ENCODE peak calls at places on chromosomes 12 and 14, in seven cellular contexts. H is pancreas, C is neural progenitor cell, Q is lower lobe of right lung, U is suprapubic skin, K is T-helper 17 cell, F is AG04450. J is an unnamed sample.
A peak's percentile ranks its signal among the peaks of the same experiment; 100 is the strongest.

GRCh38 chr14:48731260-48731659 is 854.9 kb downstream of the RPS29 start:
- DNase-seq in H (no peak), C (no peak), Q (no peak), U (no peak), K (no peak), F (no peak), J (no peak)

GRCh38 chr14:36068777-36069534 is 107.6 kb downstream of the PTCSC3 start:
- DNase-seq in H (no peak), C (no peak), Q (no peak), U (no peak), K (no peak), F (no peak), J (no peak)

GRCh38 chr12:54082402-54082892 is 28.8 kb downstream of the HOXC4 start:
- DNase-seq in H (no peak), C (peak; percentile 55), Q (no peak), U (no peak), K (no peak), F (no peak), J (no peak)

GRCh38 chr14:100037351-100037750 is 27.9 kb upstream of the EVL start:
- DNase-seq in H (no peak), C (no peak), Q (no peak), U (no peak), K (no peak), F (no peak), J (no peak)

GRCh38 chr14:71328183-71328582 is 420.9 kb downstream of the PCNX1 start:
- DNase-seq in H (no peak), C (no peak), Q (no peak), U (no peak), K (no peak), F (no peak), J (no peak)

GRCh38 chr12:109020750-109021380 is at the start of gene SVOP:
- DNase-seq in H (peak; percentile 62), C (peak; percentile 97), Q (peak; percentile 79), U (peak; percentile 82), K (no peak), F (peak; percentile 47), J (peak; percentile 3)

GRCh38 chr12:11797317-11797913 is 147.9 kb downstream of the ETV6 start:
- DNase-seq in H (no peak), C (no peak), Q (no peak), U (no peak), K (no peak), F (peak; percentile 96), J (no peak)

GRCh38 chr12:101906226-101906625 is 28.8 kb downstream of the DRAM1 start:
- DNase-seq in H (no peak), C (no peak), Q (no peak), U (no peak), K (no peak), F (no peak), J (no peak)

GRCh38 chr14:26775765-26776577 is 178.1 kb upstream of the NOVA1 start:
- DNase-seq in H (no peak), C (no peak), Q (no peak), U (no peak), K (no peak), F (no peak), J (no peak)

GRCh38 chr12:4648099-4648498 is 752 bp downstream of the AKAP3 start:
- DNase-seq in H (no peak), C (no peak), Q (no peak), U (no peak), K (no peak), F (no peak), J (no peak)

GRCh38 chr12:84079621-84080020 is 833.0 kb downstream of the SLC6A15 start:
- DNase-seq in H (no peak), C (no peak), Q (no peak), U (no peak), K (no peak), F (no peak), J (no peak)

GRCh38 chr12:89756638-89757321 is 48.1 kb upstream of the ATP2B1 start:
- DNase-seq in H (no peak), C (no peak), Q (no peak), U (no peak), K (no peak), F (peak; percentile 92), J (peak; percentile 35)

GRCh38 chr12:4024701-4025419 is 151.7 kb upstream of the PARP11 start:
- DNase-seq in H (peak; percentile 84), C (peak; percentile 42), Q (no peak), U (no peak), K (no peak), F (no peak), J (no peak)

GRCh38 chr14:97116546-97116945 is 319.4 kb downstream of the VRK1 start:
- DNase-seq in H (no peak), C (no peak), Q (no peak), U (no peak), K (no peak), F (no peak), J (no peak)

GRCh38 chr12:4046150-4046845 is 173.1 kb upstream of the PARP11 start:
- DNase-seq in H (no peak), C (peak; percentile 61), Q (no peak), U (no peak), K (no peak), F (no peak), J (no peak)

GRCh38 chr12:52310622-52311281 is 10.4 kb downstream of the KRT83 start:
- DNase-seq in H (no peak), C (no peak), Q (no peak), U (no peak), K (no peak), F (no peak), J (no peak)

DNA sequence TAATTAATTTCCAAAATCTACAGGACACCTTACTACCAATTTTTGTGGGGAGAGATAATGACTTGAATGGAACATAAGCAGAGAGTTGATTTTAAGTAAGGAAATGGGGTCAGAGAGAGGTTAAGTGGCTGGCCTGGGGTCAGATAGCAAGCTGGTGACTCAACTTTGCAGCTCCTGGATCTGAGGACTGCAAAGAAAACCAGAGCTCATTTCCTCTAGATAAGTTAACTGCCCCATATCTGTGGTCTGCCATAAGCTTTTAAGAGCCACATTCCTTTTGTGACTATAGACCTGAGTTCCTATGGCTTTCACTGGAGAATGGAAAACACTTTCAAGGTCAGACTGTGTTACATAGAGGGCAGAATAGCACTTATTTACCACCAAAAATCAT is 201.2 kb upstream of the PRICKLE1 start:
- DNase-seq in H (no peak), C (no peak), Q (no peak), U (no peak), K (no peak), F (no peak), J (no peak)
- H3K9me3 ChIP-seq in H (no peaks in the 10 kb centered on the region), C (no peaks in the 10 kb centered on the region), Q (no peaks in the 10 kb centered on the region), U (no peaks in the 10 kb centered on the region), K (no peaks in the 10 kb centered on the region), F (no peaks in the 10 kb centered on the region), J (no peaks in the 10 kb centered on the region)

GRCh38 chr12:58033831-58034230 is 92.5 kb downstream of the ATP23 start:
- DNase-seq in H (no peak), C (no peak), Q (no peak), U (no peak), K (no peak), F (no peak), J (no peak)
- H3K9me3 ChIP-seq in H (no peaks in the 10 kb centered on the region), C (peaks cover 21% of the 10 kb centered on the region), Q (peaks cover 10% of the 10 kb centered on the region), U (peaks cover 8% of the 10 kb centered on the region), K (peaks cover 2% of the 10 kb centered on the region), F (peaks cover 7% of the 10 kb centered on the region), J (peaks cover 2% of the 10 kb centered on the region)

DNA sequence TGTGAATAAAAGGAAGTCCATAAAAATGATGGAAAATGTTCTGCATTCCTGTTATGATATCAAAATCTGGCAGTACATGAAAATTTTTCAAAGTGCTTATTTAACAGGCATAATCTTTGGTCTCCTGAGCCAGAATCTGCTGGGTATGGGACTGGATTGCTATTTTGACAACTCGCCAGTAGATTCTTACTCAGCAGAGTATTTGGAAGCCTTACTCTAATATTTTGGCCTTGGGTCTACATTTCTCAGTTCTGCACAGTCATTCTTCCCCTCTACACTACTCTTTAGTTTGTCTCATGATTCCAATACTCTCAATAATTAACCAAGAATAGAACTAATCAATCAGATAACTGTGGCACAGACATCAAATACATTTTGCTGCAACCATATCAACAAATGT is 1.1 kb upstream of the SLCO1B1 start:
- DNase-seq in H (no peak), C (no peak), Q (no peak), U (no peak), K (no peak), F (no peak), J (no peak)
- H3K9me3 ChIP-seq in H (no peaks in the 10 kb centered on the region), C (no peaks in the 10 kb centered on the region), Q (no peaks in the 10 kb centered on the region), U (no peaks in the 10 kb centered on the region), K (no peaks in the 10 kb centered on the region), F (no peaks in the 10 kb centered on the region), J (no peaks in the 10 kb centered on the region)

DNA sequence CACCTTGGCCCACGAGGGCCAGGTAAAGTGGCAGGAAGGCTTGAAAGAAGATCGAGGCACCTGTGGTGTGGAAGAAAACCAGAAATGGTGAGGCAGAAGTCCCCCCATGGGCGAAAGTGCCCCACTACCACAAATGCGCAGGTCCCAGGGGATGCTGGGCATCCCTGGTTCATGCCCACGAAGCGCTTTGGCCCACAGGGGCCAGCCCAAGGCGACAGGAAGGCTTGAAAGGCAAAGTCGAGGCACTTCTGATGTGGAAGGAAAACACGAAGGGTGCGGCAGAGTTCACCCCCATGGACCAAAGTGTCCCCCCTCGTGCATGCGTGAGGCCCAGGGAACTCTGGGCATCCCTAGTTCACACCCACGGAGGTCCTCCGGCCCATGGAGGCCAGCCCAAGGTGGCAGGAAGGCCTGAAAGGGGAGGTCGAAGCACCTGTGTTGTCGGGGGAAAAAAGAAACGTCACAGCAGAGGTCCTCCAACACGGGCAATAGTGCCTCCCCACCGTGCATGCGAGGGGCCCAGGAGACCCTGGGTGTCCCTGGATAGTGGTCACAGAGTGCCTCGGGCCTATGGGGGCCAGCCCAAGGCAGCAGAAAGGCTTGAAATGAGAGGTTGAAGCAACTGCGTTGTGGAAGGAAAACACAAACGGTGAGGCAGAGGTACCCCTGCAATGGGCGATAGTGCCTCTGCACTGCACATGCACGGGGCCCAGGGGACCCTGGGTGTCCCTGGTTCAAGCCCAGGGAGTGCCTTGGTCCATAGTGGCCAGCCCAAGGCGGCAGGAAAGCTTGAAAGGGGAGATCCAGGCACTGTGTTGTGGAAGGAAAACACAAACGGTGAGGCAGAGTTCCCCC is 373.9 kb downstream of the ALG10 start:
- DNase-seq in H (peak; percentile 2), C (no peak), Q (peak; percentile 20), U (peak; percentile 64), K (peak; percentile 4), F (no peak), J (no peak)
- H3K9me3 ChIP-seq in H (no peaks in the 10 kb centered on the region), C (no peaks in the 10 kb centered on the region), Q (peaks cover 13% of the 10 kb centered on the region), U (peaks cover 32% of the 10 kb centered on the region), K (no peaks in the 10 kb centered on the region), F (peaks cover 100% of the 10 kb centered on the region), J (no peaks in the 10 kb centered on the region)

DNA sequence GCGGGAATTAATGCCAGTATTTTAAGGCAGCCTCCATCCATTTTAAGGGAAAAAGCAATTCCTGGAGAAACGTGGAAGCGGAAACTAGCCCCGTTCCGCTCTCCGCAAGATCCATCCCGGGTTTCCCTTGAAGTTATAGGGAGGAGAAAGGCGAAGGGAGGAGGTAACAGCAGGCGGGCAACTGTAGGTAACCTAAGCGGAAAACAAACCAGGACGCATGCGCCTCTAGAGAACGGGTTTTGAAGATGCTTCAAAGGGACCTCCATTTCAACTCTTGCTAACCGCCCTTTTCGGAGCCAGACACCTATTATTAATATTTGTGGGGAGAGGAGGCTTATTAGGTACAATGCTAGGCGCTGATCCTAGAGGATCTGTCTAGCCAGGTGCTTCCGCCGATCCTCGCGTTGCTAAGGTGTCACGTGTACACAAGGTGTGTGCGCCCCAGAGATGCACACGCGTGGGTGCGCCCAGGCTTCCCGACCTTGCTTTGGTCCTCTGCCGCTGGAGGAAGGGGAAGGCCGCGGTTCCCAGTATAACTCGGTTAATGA is 6.2 kb downstream of the TBX5 start:
- DNase-seq in H (no peak), C (peak; percentile 89), Q (no peak), U (no peak), K (no peak), F (peak; percentile 74), J (no peak)
- H3K9me3 ChIP-seq in H (no peaks in the 10 kb centered on the region), C (no peaks in the 10 kb centered on the region), Q (no peaks in the 10 kb centered on the region), U (no peaks in the 10 kb centered on the region), K (no peaks in the 10 kb centered on the region), F (no peaks in the 10 kb centered on the region), J (no peaks in the 10 kb centered on the region)

GRCh38 chr12:31845613-31846321 is 113.4 kb upstream of the RESF1 start:
- DNase-seq in H (no peak), C (no peak), Q (no peak), U (no peak), K (no peak), F (no peak), J (no peak)
- H3K9me3 ChIP-seq in H (peaks cover 6% of the 10 kb centered on the region), C (peaks cover 29% of the 10 kb centered on the region), Q (peaks cover 29% of the 10 kb centered on the region), U (peaks cover 25% of the 10 kb centered on the region), K (no peaks in the 10 kb centered on the region), F (peaks cover 9% of the 10 kb centered on the region), J (peaks cover 3% of the 10 kb centered on the region)